ENCODE peak calls at places on chromosomes 2 and 18, in nine cellular contexts. S is ascending aorta, W is fibroblast of mammary gland, L is nephron progenitor cell, Y is HFFc6, Q is thoracic aorta, U is neural progenitor cell, T is GM20000, K is LNCaP clone FGC. X is an unnamed sample.

GRCh38 chr2:101152195-101153076 is 1.3 kb upstream of the TBC1D8 start:
- DNase-seq in S (peak), W (peak), L (peak), Y (peak), Q (no peak), U (peak), T (peak), K (no peak), X (peak)

GRCh38 chr2:105447476-105447875 is 48.6 kb upstream of the FHL2 start:
- DNase-seq in S (no peak), W (no peak), L (no peak), Y (no peak), Q (no peak), U (no peak), T (no peak), K (no peak), X (no peak)

GRCh38 chr2:217366996-217367395 is 507.1 kb upstream of the TNP1 start:
- DNase-seq in S (no peak), W (no peak), L (no peak), Y (peak), Q (no peak), U (no peak), T (no peak), K (no peak), X (no peak)

GRCh38 chr2:205323929-205324328 is 358.4 kb upstream of the NRP2 start:
- DNase-seq in S (no peak), W (peak), L (no peak), Y (no peak), Q (no peak), U (no peak), T (no peak), K (no peak), X (peak)

GRCh38 chr2:200758341-200758740 is 53.4 kb upstream of the BZW1 start:
- DNase-seq in S (no peak), W (no peak), L (no peak), Y (no peak), Q (no peak), U (no peak), T (no peak), K (no peak), X (no peak)

GRCh38 chr2:231223458-231223970 is 25.1 kb downstream of the ARMC9 start:
- DNase-seq in S (no peak), W (no peak), L (no peak), Y (no peak), Q (no peak), U (no peak), T (no peak), K (no peak), X (no peak)

GRCh38 chr18:75063196-75063595 is 145.7 kb downstream of the PTGR3 start:
- DNase-seq in S (no peak), W (no peak), L (no peak), Y (no peak), Q (no peak), U (no peak), T (no peak), K (no peak), X (no peak)

GRCh38 chr18:13835202-13835601 is 11.3 kb downstream of the MC5R start:
- DNase-seq in S (no peak), W (no peak), L (no peak), Y (no peak), Q (no peak), U (peak), T (no peak), K (no peak), X (no peak)

GRCh38 chr18:49243391-49243790 is 217.1 kb downstream of the DYM start:
- DNase-seq in S (no peak), W (no peak), L (no peak), Y (no peak), Q (no peak), U (no peak), T (no peak), K (no peak), X (no peak)

GRCh38 chr18:48787523-48788151 is 163.1 kb downstream of the SMAD7 start:
- DNase-seq in S (peak), W (no peak), L (no peak), Y (no peak), Q (no peak), U (no peak), T (no peak), K (no peak), X (no peak)

GRCh38 chr2:238891667-238892500 is 44.0 kb downstream of the TWIST2 start:
- DNase-seq in S (no peak), W (no peak), L (no peak), Y (peak), Q (no peak), U (no peak), T (no peak), K (no peak), X (no peak)

GRCh38 chr2:28187186-28187585 is 205.5 kb upstream of the FOSL2 start:
- DNase-seq in S (no peak), W (no peak), L (no peak), Y (no peak), Q (no peak), U (no peak), T (no peak), K (no peak), X (no peak)

GRCh38 chr18:73006331-73006730 is 138.5 kb upstream of the NETO1 start:
- DNase-seq in S (no peak), W (no peak), L (no peak), Y (no peak), Q (no peak), U (no peak), T (no peak), K (no peak), X (no peak)

GRCh38 chr18:10682368-10682714 is 156.5 kb downstream of the NAPG start:
- DNase-seq in S (no peak), W (no peak), L (no peak), Y (no peak), Q (no peak), U (no peak), T (no peak), K (no peak), X (no peak)
- TF ChIP-seq CTCF in S (no peak), W (no peak), L (no peak), Y (no peak), Q (no peak), U (peak), T (no peak), K (no peak), X (no peak)

GRCh38 chr18:45386256-45386655 is 229.0 kb upstream of the SLC14A2 start:
- DNase-seq in S (no peak), W (peak), L (peak), Y (no peak), Q (no peak), U (peak), T (peak), K (no peak), X (peak)
- TF ChIP-seq CTCF in S (no peak), W (peak), L (peak), Y (peak), Q (no peak), U (peak), T (peak), K (peak), X (peak)

DNA sequence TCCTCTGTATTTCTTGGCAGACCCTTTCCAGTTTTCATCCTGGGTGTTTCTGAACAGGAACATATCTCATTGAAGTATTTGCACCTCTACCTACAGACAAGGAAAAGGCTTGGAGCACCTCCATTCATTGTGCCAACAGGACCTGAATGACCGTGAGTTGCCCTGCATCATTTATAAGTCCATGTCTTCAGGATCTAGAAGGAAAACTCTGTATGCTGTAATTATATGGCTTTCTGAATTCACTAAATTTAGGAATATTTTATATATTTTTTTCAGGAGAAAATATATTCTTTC is 402.3 kb upstream of the SLC14A2 start:
- DNase-seq in S (no peak), W (no peak), L (no peak), Y (no peak), Q (no peak), U (no peak), T (no peak), K (no peak), X (no peak)
- TF ChIP-seq CTCF in S (no peak), W (no peak), L (no peak), Y (peak), Q (no peak), U (no peak), T (no peak), K (no peak), X (no peak)

DNA sequence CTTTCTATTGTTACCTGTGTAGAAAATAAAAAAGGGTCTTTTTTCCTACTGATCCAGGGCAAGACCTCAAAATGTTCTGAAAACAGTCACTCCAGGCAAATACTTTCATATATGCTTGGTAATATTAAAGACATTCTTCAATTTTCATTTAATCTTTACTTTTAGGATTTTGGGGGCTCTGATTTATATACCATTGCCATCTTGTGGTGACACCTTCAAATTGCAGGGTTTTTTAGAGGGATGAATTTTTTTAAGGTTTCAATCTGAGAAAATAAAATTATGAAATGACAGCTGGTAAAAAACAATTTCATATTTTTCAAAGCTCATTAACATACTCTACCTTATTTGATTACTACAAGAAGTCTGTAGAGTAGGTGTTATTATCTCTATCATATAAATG is 26.8 kb downstream of the MAPK4 start:
- DNase-seq in S (no peak), W (no peak), L (no peak), Y (no peak), Q (no peak), U (no peak), T (no peak), K (no peak), X (no peak)
- TF ChIP-seq CTCF in S (no peak), W (peak), L (peak), Y (peak), Q (no peak), U (peak), T (no peak), K (peak), X (no peak)

GRCh38 chr2:128170776-128171175 is 79.8 kb downstream of the UGGT1 start:
- DNase-seq in S (no peak), W (no peak), L (no peak), Y (no peak), Q (no peak), U (no peak), T (no peak), K (no peak), X (no peak)

GRCh38 chr2:128169933-128170709 is 79.1 kb downstream of the UGGT1 start:
- DNase-seq in S (no peak), W (no peak), L (no peak), Y (no peak), Q (no peak), U (no peak), T (no peak), K (no peak), X (no peak)

GRCh38 chr2:128169497-128169896 is 78.5 kb downstream of the UGGT1 start:
- DNase-seq in S (no peak), W (peak), L (no peak), Y (no peak), Q (no peak), U (no peak), T (no peak), K (no peak), X (no peak)

GRCh38 chr2:128169094-128169493 is 78.1 kb downstream of the UGGT1 start:
- DNase-seq in S (no peak), W (no peak), L (no peak), Y (no peak), Q (no peak), U (no peak), T (no peak), K (no peak), X (no peak)

GRCh38 chr2:128172191-128172590 is 81.2 kb downstream of the UGGT1 start:
- DNase-seq in S (no peak), W (peak), L (no peak), Y (no peak), Q (no peak), U (peak), T (no peak), K (no peak), X (no peak)
- TF ChIP-seq CTCF in S (no peak), W (peak), L (peak), Y (peak), Q (peak), U (peak), T (no peak), K (peak), X (no peak)

GRCh38 chr2:99066075-99066557 is 75.4 kb upstream of the C2orf15 start:
- DNase-seq in S (no peak), W (peak), L (no peak), Y (peak), Q (no peak), U (peak), T (peak), K (peak), X (peak)

GRCh38 chr2:99067871-99068270 is 73.6 kb upstream of the C2orf15 start:
- DNase-seq in S (no peak), W (no peak), L (no peak), Y (no peak), Q (no peak), U (no peak), T (no peak), K (no peak), X (no peak)

GRCh38 chr2:99072556-99072955 is 69.0 kb upstream of the C2orf15 start:
- DNase-seq in S (no peak), W (no peak), L (no peak), Y (no peak), Q (no peak), U (no peak), T (no peak), K (no peak), X (no peak)

GRCh38 chr2:99066602-99067001 is 74.9 kb upstream of the C2orf15 start:
- DNase-seq in S (no peak), W (peak), L (no peak), Y (peak), Q (no peak), U (peak), T (peak), K (peak), X (peak)
- TF ChIP-seq CTCF in S (no peak), W (peak), L (peak), Y (no peak), Q (no peak), U (peak), T (no peak), K (peak), X (no peak)

GRCh38 chr2:73842739-73843019 is 13.9 kb downstream of the STAMBP start:
- DNase-seq in S (no peak), W (no peak), L (no peak), Y (no peak), Q (no peak), U (no peak), T (no peak), K (peak), X (no peak)

GRCh38 chr2:73838889-73839539 is 10.3 kb downstream of the STAMBP start:
- DNase-seq in S (no peak), W (no peak), L (no peak), Y (peak), Q (no peak), U (no peak), T (no peak), K (no peak), X (no peak)

GRCh38 chr2:73837847-73838585 is 9.3 kb downstream of the STAMBP start:
- DNase-seq in S (no peak), W (no peak), L (no peak), Y (no peak), Q (no peak), U (no peak), T (no peak), K (no peak), X (no peak)

GRCh38 chr2:73841912-73842738 is 13.4 kb downstream of the STAMBP start:
- DNase-seq in S (no peak), W (no peak), L (no peak), Y (no peak), Q (no peak), U (no peak), T (no peak), K (no peak), X (no peak)

DNA sequence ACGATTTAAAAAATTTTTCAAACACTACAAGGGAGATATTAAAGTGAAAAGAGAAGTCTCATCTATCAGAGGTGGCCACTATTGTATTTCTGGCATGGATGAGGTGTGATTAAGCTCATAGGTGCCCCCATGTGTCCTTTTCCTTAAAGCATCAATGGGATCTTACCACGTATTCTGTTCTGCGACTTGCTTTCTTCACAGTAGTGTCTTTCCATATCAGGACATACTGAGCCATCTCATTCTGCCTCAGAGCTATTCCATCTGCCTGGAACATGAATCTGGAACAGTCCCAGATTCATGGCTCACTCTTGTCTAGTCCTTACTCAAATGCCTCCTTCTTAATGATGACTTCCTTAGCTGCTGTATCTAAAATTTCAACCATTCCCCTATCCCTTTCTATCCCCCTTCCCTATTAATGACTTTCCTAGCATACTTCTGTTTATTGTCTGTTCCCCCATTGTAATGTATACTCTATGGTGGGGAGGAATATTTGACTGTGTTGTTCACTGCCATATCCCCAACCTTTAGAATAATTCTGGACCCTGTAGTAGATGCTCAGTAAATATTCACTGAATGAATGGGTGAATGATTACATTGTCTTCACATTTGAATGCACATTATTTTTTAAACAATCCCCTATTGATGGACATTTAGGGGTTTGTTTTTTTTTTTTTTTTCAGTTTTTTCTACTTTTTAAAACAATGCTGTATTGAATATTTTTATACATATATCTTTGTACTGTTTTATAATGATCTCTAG is 11.1 kb downstream of the STAMBP start:
- DNase-seq in S (no peak), W (peak), L (no peak), Y (no peak), Q (no peak), U (no peak), T (no peak), K (no peak), X (no peak)
- TF ChIP-seq CTCF in S (no peak), W (no peak), L (no peak), Y (no peak), Q (no peak), U (no peak), T (no peak), K (no peak), X (no peak)

GRCh38 chr2:240346015-240346752 is 89.3 kb upstream of the GPC1 start:
- DNase-seq in S (no peak), W (no peak), L (no peak), Y (no peak), Q (no peak), U (no peak), T (no peak), K (no peak), X (no peak)

GRCh38 chr2:240341064-240341463 is 94.4 kb upstream of the GPC1 start:
- DNase-seq in S (peak), W (no peak), L (no peak), Y (no peak), Q (no peak), U (no peak), T (no peak), K (no peak), X (no peak)

GRCh38 chr2:240340361-240340761 is 95.1 kb upstream of the GPC1 start:
- DNase-seq in S (peak), W (no peak), L (no peak), Y (no peak), Q (no peak), U (no peak), T (no peak), K (no peak), X (no peak)

GRCh38 chr2:240344904-240345303 is 90.6 kb upstream of the GPC1 start:
- DNase-seq in S (no peak), W (peak), L (no peak), Y (no peak), Q (no peak), U (no peak), T (no peak), K (no peak), X (no peak)

GRCh38 chr2:240343548-240343947 is 91.9 kb upstream of the GPC1 start:
- DNase-seq in S (no peak), W (peak), L (no peak), Y (no peak), Q (no peak), U (no peak), T (no peak), K (no peak), X (no peak)
- TF ChIP-seq CTCF in S (no peak), W (no peak), L (no peak), Y (no peak), Q (no peak), U (no peak), T (no peak), K (no peak), X (no peak)

X was measured in GM13976.